ENCODE peak calls at places on chromosomes 13 and 19, in nine cellular contexts. J is neural progenitor cell, B is upper lobe of left lung, A is Peyer's patch, L is cardiac muscle cell, X is upper lobe of right lung, V is suprapubic skin, U is tibial artery, N is hepatocyte. H is an unnamed sample.

GRCh38 chr13:50282016-50282415 is 266.8 kb downstream of the KCNRG start:
- DNase-seq in J (peak; percentile 41), B (no peak), A (no peak), L (no peak), X (no peak), V (no peak), U (no peak), N (no peak), H (no peak)

GRCh38 chr19:18603255-18603957 is 3.2 kb downstream of the CRLF1 start:
- DNase-seq in J (peak; percentile 75), B (no peak), A (no peak), L (peak; percentile 33), X (no peak), V (no peak), U (peak; percentile 76), N (no peak), H (no peak)

GRCh38 chr19:9306443-9306842 is 3.2 kb downstream of the ZNF699 start:
- DNase-seq in J (no peak), B (no peak), A (no peak), L (peak; percentile 62), X (no peak), V (no peak), U (no peak), N (no peak), H (no peak)

GRCh38 chr19:17281391-17282304 is at the start of gene ANKLE1:
- DNase-seq in J (peak; percentile 54), B (peak; percentile 61), A (peak; percentile 62), L (peak; percentile 36), X (no peak), V (no peak), U (no peak), N (no peak), H (peak; percentile 57)

GRCh38 chr19:17703823-17704463 is 15.3 kb upstream of the MAP1S start:
- DNase-seq in J (peak; percentile 77), B (peak; percentile 58), A (peak; percentile 85), L (peak; percentile 65), X (peak; percentile 74), V (no peak), U (no peak), N (no peak), H (peak; percentile 52)

GRCh38 chr13:66567899-66568612 is 662.1 kb downstream of the PCDH9 start:
- DNase-seq in J (no peak), B (no peak), A (no peak), L (no peak), X (no peak), V (no peak), U (no peak), N (no peak), H (no peak)

GRCh38 chr13:78589206-78589605 is 14.1 kb downstream of the POU4F1 start:
- DNase-seq in J (peak; percentile 90), B (no peak), A (no peak), L (peak; percentile 44), X (no peak), V (no peak), U (no peak), N (peak; percentile 60), H (no peak)

GRCh38 chr13:81738364-81738763 is 1397.4 kb upstream of the SPRY2 start:
- DNase-seq in J (no peak), B (no peak), A (no peak), L (no peak), X (no peak), V (no peak), U (no peak), N (peak; percentile 19), H (no peak)

GRCh38 chr13:20146381-20146780 is 14.5 kb downstream of the GJA3 start:
- DNase-seq in J (no peak), B (no peak), A (no peak), L (no peak), X (no peak), V (no peak), U (no peak), N (no peak), H (no peak)

GRCh38 chr19:7859766-7860165 is 14.4 kb downstream of the PRR36 start:
- DNase-seq in J (no peak), B (no peak), A (no peak), L (no peak), X (no peak), V (no peak), U (no peak), N (no peak), H (no peak)

GRCh38 chr19:46714523-46715106 is 2.3 kb downstream of the PRKD2 start:
- DNase-seq in J (no peak), B (no peak), A (no peak), L (no peak), X (no peak), V (no peak), U (no peak), N (no peak), H (peak; percentile 50)

DNA sequence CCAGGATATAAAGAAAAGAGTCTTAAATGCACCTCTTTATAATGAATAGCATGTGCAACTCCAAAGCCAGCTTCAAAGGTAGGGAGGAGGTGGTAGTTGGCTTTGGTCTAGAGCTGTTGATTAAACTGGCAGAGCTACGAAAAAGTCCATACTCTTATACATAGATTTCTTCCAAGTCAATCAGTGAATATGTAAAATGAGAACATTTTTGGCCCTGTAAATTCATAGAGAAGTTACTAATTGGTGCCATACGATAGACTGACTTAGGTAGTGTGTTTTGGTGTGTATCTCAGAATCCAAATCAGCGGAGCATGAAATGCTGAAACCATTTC is 17.2 kb upstream of the DPY19L3 start:
- DNase-seq in J (no peak), B (no peak), A (no peak), L (no peak), X (no peak), V (no peak), U (no peak), N (no peak), H (no peak)
- H3K4me3 ChIP-seq in J (no peak overlapping the region), B (no peak overlapping the region), A (no peak overlapping the region), L (no peak overlapping the region), X (no peak overlapping the region), V (no peak overlapping the region), U (no peak overlapping the region), N (no peak overlapping the region), H (no peak overlapping the region)

GRCh38 chr19:53809518-53810186 is 14.5 kb downstream of the NLRP12 start:
- DNase-seq in J (peak; percentile 50), B (no peak), A (no peak), L (no peak), X (no peak), V (no peak), U (no peak), N (no peak), H (no peak)

GRCh38 chr19:53813996-53814395 is 10.1 kb downstream of the NLRP12 start:
- DNase-seq in J (no peak), B (no peak), A (no peak), L (peak; percentile 14), X (no peak), V (no peak), U (no peak), N (no peak), H (no peak)

GRCh38 chr19:53810187-53810546 is 13.9 kb downstream of the NLRP12 start:
- DNase-seq in J (no peak), B (no peak), A (no peak), L (no peak), X (no peak), V (no peak), U (no peak), N (no peak), H (no peak)

GRCh38 chr19:53810891-53811290 is 13.2 kb downstream of the NLRP12 start:
- DNase-seq in J (no peak), B (no peak), A (no peak), L (no peak), X (no peak), V (no peak), U (no peak), N (no peak), H (no peak)

GRCh38 chr19:53812335-53812734 is 11.8 kb downstream of the NLRP12 start:
- DNase-seq in J (peak; percentile 41), B (no peak), A (no peak), L (no peak), X (no peak), V (no peak), U (no peak), N (no peak), H (no peak)
- TF ChIP-seq CTCF in J (peak; percentile 46), B (no peak), A (no peak), L (peak; percentile 25), X (no peak), V (no peak), U (no peak), N (peak; percentile 16), H (no peak)

GRCh38 chr19:51002542-51003311 is 1.3 kb upstream of the KLK8 start:
- DNase-seq in J (peak; percentile 74), B (no peak), A (no peak), L (peak; percentile 17), X (no peak), V (peak; percentile 81), U (no peak), N (peak; percentile 65), H (no peak)
- H3K4me3 ChIP-seq in J (no peak overlapping the region), B (no peak overlapping the region), A (no peak overlapping the region), L (no peak overlapping the region), X (no peak overlapping the region), V (no peak overlapping the region), U (no peak overlapping the region), N (no peak overlapping the region), H (no peak overlapping the region)

GRCh38 chr19:1514986-1515721 is 2.3 kb upstream of the ADAMTSL5 start:
- DNase-seq in J (no peak), B (no peak), A (no peak), L (no peak), X (no peak), V (no peak), U (no peak), N (no peak), H (no peak)

GRCh38 chr19:1514295-1514661 is 1.5 kb upstream of the ADAMTSL5 start:
- DNase-seq in J (no peak), B (no peak), A (no peak), L (no peak), X (no peak), V (no peak), U (no peak), N (no peak), H (no peak)

GRCh38 chr19:1511989-1512338 is 855 bp downstream of the ADAMTSL5 start:
- DNase-seq in J (no peak), B (no peak), A (no peak), L (no peak), X (no peak), V (no peak), U (no peak), N (no peak), H (no peak)

GRCh38 chr19:1512671-1513491 is at the start of gene ADAMTSL5:
- DNase-seq in J (peak; percentile 45), B (peak; percentile 44), A (peak; percentile 88), L (peak; percentile 71), X (peak; percentile 81), V (no peak), U (no peak), N (peak; percentile 89), H (peak; percentile 41)

DNA sequence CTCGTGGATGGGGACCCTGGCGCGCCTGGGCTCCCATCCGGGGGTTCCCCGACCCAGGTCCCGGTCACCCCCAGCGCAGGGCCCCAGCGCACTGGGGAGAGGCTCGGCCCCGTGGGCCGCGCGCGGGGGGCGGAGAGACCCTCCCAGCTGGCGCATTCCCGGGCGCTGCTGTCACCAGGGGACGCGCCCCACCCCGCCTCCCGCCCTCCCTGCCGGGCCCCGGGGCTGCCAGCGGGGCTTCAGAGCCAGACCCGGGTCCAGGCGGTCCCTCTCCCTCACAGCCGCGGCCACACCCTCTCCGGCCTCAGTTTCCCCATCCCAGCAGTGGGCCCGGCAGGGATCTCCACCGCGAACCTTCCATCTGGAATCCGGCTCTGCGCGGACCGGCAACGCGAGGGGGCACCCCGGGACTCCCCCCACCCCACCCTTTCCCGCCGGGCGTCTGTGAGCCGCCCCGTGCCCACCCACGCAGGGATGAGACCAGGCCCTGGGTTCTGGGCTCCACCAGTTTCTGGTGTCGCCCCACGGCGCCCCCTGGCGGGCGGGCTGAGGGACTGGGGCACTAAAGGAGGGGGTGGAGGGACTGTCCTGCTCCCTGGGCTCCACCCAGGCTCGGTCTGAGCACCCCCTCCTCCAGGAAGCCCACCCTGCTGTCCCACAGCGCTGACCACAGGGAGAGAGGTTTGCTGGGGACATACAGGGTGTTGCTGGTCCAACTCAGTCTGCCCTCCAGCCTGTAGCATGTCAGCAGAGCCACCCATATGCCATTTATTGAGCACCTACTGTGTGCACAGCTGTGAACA is 874 bp upstream of the ADAMTSL5 start:
- DNase-seq in J (peak; percentile 57), B (peak; percentile 39), A (peak; percentile 75), L (peak; percentile 59), X (peak; percentile 85), V (no peak), U (no peak), N (peak; percentile 83), H (peak; percentile 76)
- TF ChIP-seq CTCF in J (peak; percentile 61), B (peak; percentile 71), A (peak; percentile 71), L (peak; percentile 64), X (peak; percentile 54), V (no peak), U (peak; percentile 48), N (peak; percentile 65), H (peak; percentile 66)